ENCODE peak calls at places on chromosomes 6 and 20, in nine cellular contexts. F is GM23338; O is cardiac muscle cell; J is cardiac fibroblast; Y is neuronal stem cell; G is naive thymus-derived CD4-positive, alpha-beta T cell; Z is fibroblast of mammary gland; D is lower lobe of right lung; U is esophagus squamous epithelium. L is an unnamed sample.
A peak's percentile ranks its signal among the peaks of the same experiment; 100 is the strongest.

GRCh38 chr6:16540804-16541752 is 220.2 kb downstream of the ATXN1 start:
- DNase-seq in F (peak; percentile 4), O (peak; percentile 35), J (peak; percentile 18), Y (no peak), G (no peak), Z (no peak), D (no peak), U (no peak), L (no peak)

GRCh38 chr6:130922922-130923321 is 95.7 kb downstream of the SMLR1 start:
- DNase-seq in F (no peak), O (no peak), J (no peak), Y (no peak), G (no peak), Z (no peak), D (no peak), U (no peak), L (no peak)

GRCh38 chr6:151475653-151476523 is 17.9 kb upstream of the CCDC170 start:
- DNase-seq in F (peak; percentile 86), O (peak; percentile 69), J (peak; percentile 75), Y (no peak), G (peak; percentile 53), Z (peak; percentile 63), D (peak; percentile 60), U (no peak), L (peak; percentile 23)

GRCh38 chr6:100504786-100505737 is 40.3 kb upstream of the SIM1 start:
- DNase-seq in F (peak; percentile 15), O (peak; percentile 85), J (peak; percentile 92), Y (no peak), G (no peak), Z (peak; percentile 82), D (no peak), U (no peak), L (peak; percentile 73)

GRCh38 chr6:118893095-118893881 is 664 bp upstream of the ASF1A start:
- DNase-seq in F (peak; percentile 74), O (peak; percentile 79), J (peak; percentile 82), Y (no peak), G (no peak), Z (peak; percentile 75), D (no peak), U (no peak), L (peak; percentile 63)

GRCh38 chr20:50968289-50968688 is 9.7 kb downstream of the MOCS3 start:
- DNase-seq in F (no peak), O (no peak), J (no peak), Y (no peak), G (no peak), Z (no peak), D (no peak), U (no peak), L (no peak)

GRCh38 chr20:18702736-18703135 is 110.8 kb upstream of the SCP2D1 start:
- DNase-seq in F (no peak), O (no peak), J (peak; percentile 45), Y (no peak), G (no peak), Z (peak; percentile 64), D (no peak), U (no peak), L (no peak)

GRCh38 chr6:167872538-167873210 is 46.0 kb downstream of the AFDN start:
- DNase-seq in F (no peak), O (no peak), J (peak; percentile 17), Y (no peak), G (no peak), Z (peak; percentile 19), D (no peak), U (no peak), L (no peak)

DNA sequence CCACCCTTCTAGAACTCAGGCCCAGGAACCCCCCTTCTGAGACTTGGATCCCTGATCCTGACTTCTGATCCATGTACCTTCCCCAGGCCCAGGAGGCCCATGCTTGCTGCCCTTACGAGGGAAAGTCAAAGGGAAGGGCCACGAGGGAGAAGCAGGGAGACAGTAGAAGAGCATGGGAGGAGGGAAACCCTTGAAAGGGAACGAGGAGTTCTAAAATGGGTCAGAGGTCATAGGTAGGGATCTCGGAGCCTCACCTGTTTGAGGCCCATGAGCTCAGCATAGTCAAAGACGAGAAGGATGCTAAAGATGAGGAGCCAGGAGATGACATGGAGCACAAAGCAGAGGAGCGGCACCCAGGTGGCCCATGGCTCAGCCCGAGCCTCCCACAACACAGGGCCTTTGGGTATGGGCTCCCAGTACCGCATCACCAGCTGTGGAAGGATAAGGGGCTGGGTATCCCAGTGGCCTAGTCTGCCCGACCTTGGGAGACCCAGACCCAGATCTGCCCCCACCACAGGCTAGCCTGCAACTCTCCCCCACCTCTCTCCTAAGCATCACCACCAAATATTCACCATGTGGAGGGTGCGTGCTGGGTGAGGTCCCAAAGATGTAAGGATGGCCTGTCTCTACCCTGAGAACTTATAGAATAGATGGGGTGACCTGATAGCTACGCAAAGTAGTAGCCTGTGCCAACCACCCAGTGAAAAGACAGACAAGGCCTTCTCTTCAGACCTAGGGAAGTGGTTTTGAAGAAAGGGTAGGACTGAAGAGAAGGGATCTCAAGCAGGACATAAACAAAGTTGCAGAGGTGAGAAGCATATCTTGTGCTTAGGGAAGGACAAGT is 1.5 kb downstream of the NRM start:
- DNase-seq in F (no peak), O (no peak), J (no peak), Y (no peak), G (no peak), Z (no peak), D (peak; percentile 35), U (no peak), L (no peak)
- H3K4me3 ChIP-seq in F (peak overlapping the region; percentile 94), O (no peak overlapping the region), J (peak overlapping the region; percentile 94), Y (no peak overlapping the region), G (no peak overlapping the region), Z (peak overlapping the region; percentile 75), D (peak overlapping the region; percentile 64), U (no peak overlapping the region), L (no peak overlapping the region)

GRCh38 chr20:57701090-57701489 is 8.7 kb downstream of the PMEPA1 start:
- DNase-seq in F (no peak), O (no peak), J (no peak), Y (no peak), G (no peak), Z (no peak), D (no peak), U (no peak), L (no peak)

GRCh38 chr20:57698867-57699275 is 10.9 kb downstream of the PMEPA1 start:
- DNase-seq in F (no peak), O (peak; percentile 33), J (no peak), Y (no peak), G (no peak), Z (no peak), D (no peak), U (no peak), L (peak; percentile 69)

GRCh38 chr20:57697540-57697939 is 12.3 kb downstream of the PMEPA1 start:
- DNase-seq in F (no peak), O (no peak), J (no peak), Y (no peak), G (no peak), Z (no peak), D (no peak), U (no peak), L (no peak)

GRCh38 chr20:57698191-57698866 is 11.5 kb downstream of the PMEPA1 start:
- DNase-seq in F (no peak), O (peak; percentile 94), J (peak; percentile 97), Y (no peak), G (no peak), Z (peak; percentile 97), D (no peak), U (no peak), L (peak; percentile 100)

GRCh38 chr20:57699395-57699794 is 10.4 kb downstream of the PMEPA1 start:
- DNase-seq in F (no peak), O (no peak), J (no peak), Y (no peak), G (no peak), Z (no peak), D (no peak), U (no peak), L (no peak)
- H3K4me3 ChIP-seq in F (no peak overlapping the region), O (no peak overlapping the region), J (no peak overlapping the region), Y (no peak overlapping the region), G (no peak overlapping the region), Z (no peak overlapping the region), D (no peak overlapping the region), U (no peak overlapping the region), L (no peak overlapping the region)

GRCh38 chr20:23415958-23416583 is 5.2 kb downstream of the NAPB start:
- DNase-seq in F (no peak), O (no peak), J (peak; percentile 3), Y (no peak), G (no peak), Z (peak; percentile 27), D (no peak), U (no peak), L (peak; percentile 45)

GRCh38 chr20:23420943-23421925 is at the start of gene NAPB:
- DNase-seq in F (peak; percentile 97), O (peak; percentile 94), J (peak; percentile 93), Y (peak; percentile 90), G (peak; percentile 91), Z (peak; percentile 89), D (peak; percentile 98), U (peak; percentile 82), L (peak; percentile 82)

GRCh38 chr20:23417861-23418260 is 3.4 kb downstream of the NAPB start:
- DNase-seq in F (no peak), O (no peak), J (no peak), Y (no peak), G (no peak), Z (no peak), D (no peak), U (no peak), L (no peak)

GRCh38 chr20:23419995-23420901 is 1.0 kb downstream of the NAPB start:
- DNase-seq in F (peak; percentile 20), O (peak; percentile 65), J (peak; percentile 80), Y (peak; percentile 1), G (peak; percentile 21), Z (peak; percentile 76), D (peak; percentile 78), U (no peak), L (peak; percentile 71)

DNA sequence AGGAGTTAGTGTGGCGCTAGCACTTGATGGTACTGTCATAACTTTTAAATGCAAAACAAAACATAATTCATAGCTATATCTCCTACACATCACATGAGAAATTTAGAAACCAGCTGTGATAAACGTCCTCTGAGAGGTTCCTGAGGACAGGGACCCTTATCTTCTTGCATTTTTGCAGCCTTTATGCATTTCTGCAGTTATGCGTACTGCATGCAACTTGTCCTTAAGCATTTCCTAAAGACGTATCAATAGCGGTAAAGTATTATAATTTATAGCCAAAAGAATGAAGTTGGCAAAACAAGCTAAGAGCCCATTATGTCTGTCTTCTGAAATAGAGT is 1.7 kb downstream of the NAPB start:
- DNase-seq in F (no peak), O (no peak), J (no peak), Y (no peak), G (no peak), Z (no peak), D (no peak), U (no peak), L (no peak)
- H3K4me3 ChIP-seq in F (peak overlapping the region; percentile 85), O (peak overlapping the region; percentile 98), J (peak overlapping the region; percentile 91), Y (no peak overlapping the region), G (peak overlapping the region; percentile 84), Z (peak overlapping the region; percentile 85), D (peak overlapping the region; percentile 86), U (peak overlapping the region; percentile 95), L (peak overlapping the region; percentile 94)

DNA sequence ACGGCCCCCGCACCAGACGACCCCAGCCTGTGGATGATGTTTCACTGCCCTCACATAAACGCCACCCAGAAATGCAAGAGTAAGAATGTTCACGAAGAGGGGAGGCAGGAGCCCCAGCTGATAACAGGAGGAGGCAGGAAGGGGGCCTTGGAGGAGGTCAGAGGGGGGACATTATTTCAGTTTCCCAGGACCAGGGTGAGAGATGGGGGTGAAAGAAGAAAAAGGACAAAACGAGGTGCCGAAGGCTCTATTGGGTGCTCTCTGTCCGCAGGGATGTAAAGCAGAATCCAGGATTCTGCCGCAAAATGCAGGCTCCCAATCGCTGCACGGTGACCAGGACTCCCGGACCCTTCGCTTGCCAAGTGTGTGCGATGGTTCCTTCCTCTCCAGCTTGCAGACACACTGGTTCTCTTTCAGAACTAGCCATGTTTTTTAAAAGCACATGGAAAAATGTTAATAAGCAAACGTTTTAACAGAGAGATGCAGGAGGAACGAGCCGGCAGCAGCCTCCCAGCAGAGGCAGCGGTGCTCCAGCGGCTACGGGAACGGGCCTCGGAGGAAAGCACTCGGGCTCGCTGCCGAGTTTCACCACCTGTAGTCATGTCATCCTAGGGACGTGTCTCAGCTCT is 59.5 kb downstream of the ZNF831 start:
- DNase-seq in F (peak; percentile 44), O (peak; percentile 6), J (peak; percentile 4), Y (no peak), G (no peak), Z (no peak), D (no peak), U (no peak), L (no peak)
- H3K4me3 ChIP-seq in F (peak overlapping the region; percentile 73), O (peak overlapping the region; percentile 32), J (peak overlapping the region; percentile 18), Y (peak overlapping the region; percentile 11), G (peak overlapping the region; percentile 54), Z (no peak overlapping the region), D (peak overlapping the region; percentile 59), U (peak overlapping the region; percentile 50), L (no peak overlapping the region)

L was measured in bronchial epithelial cell.